ENCODE peak calls at places on chromosomes 7 and 10, in seven cellular contexts. Y is lower lobe of right lung, B is stomach, S is skeletal muscle cell, H is heart right ventricle, K is cardiac muscle cell, M is uterus. D is an unnamed sample.

GRCh38 chr10:55374060-55374459 is 573.0 kb upstream of the PCDH15 start:
- DNase-seq in Y (no peak), S (no peak), B (no peak), H (peak), K (no peak), M (peak), D (no peak)

GRCh38 chr10:92657024-92657423 is 32.7 kb upstream of the HHEX start:
- DNase-seq in Y (no peak), K (no peak), H (no peak), B (no peak), S (no peak), M (no peak), D (no peak)

GRCh38 chr7:96547371-96547811 is 162.3 kb downstream of the SEM1 start:
- DNase-seq in H (no peak), Y (no peak), M (no peak), B (no peak), S (no peak), K (no peak), D (no peak)

GRCh38 chr7:73717991-73718405 is 1.5 kb downstream of the STX1A start:
- DNase-seq in Y (no peak), H (no peak), M (no peak), K (no peak), B (no peak), S (peak), D (peak)

GRCh38 chr10:70832852-70833542 is 17.2 kb downstream of the SGPL1 start:
- DNase-seq in K (no peak), M (no peak), S (peak), H (no peak), Y (no peak), B (no peak), D (peak)

GRCh38 chr10:89332092-89332633 is 4.4 kb downstream of the IFIT3 start:
- DNase-seq in S (peak), B (no peak), K (no peak), Y (no peak), M (peak), H (peak), D (peak)

GRCh38 chr7:91780526-91780925 is 100.0 kb downstream of the MTERF1 start:
- DNase-seq in M (no peak), Y (no peak), H (no peak), K (no peak), S (no peak), B (no peak), D (no peak)

GRCh38 chr10:25867321-25867720 is 66.7 kb upstream of the MYO3A start:
- DNase-seq in Y (no peak), B (no peak), M (no peak), S (no peak), K (no peak), H (no peak), D (no peak)

GRCh38 chr7:30548762-30549344 is 44.2 kb upstream of the GGCT start:
- DNase-seq in Y (no peak), K (peak), H (peak), M (peak), S (no peak), B (peak), D (peak)

GRCh38 chr10:85959239-85959638 is 407.4 kb downstream of the GRID1 start:
- DNase-seq in Y (no peak), K (no peak), M (no peak), H (no peak), S (no peak), B (no peak), D (no peak)

GRCh38 chr7:309586-310228 is 19.7 kb downstream of the FOXL3 start:
- DNase-seq in Y (peak), K (no peak), H (no peak), M (no peak), B (no peak), S (no peak), D (no peak)

GRCh38 chr10:44873156-44873555 is 38.0 kb upstream of the TMEM72 start:
- DNase-seq in S (no peak), B (no peak), H (no peak), M (no peak), K (no peak), Y (no peak), D (no peak)

GRCh38 chr10:112271982-112272381 is 11.2 kb upstream of the TECTB start:
- DNase-seq in H (no peak), S (peak), K (no peak), M (no peak), Y (no peak), B (no peak), D (no peak)

GRCh38 chr7:30159698-30160143 is 24.9 kb downstream of the MTURN start:
- DNase-seq in H (no peak), B (peak), M (no peak), K (peak), S (no peak), Y (peak), D (peak)

GRCh38 chr10:124532106-124532641 is 70.6 kb downstream of the LHPP start:
- DNase-seq in K (peak), Y (no peak), M (no peak), S (no peak), B (no peak), H (no peak), D (peak)

GRCh38 chr7:33732462-33732861 is 172.9 kb upstream of the BMPER start:
- DNase-seq in H (no peak), K (no peak), Y (no peak), M (no peak), B (no peak), S (no peak), D (no peak)

GRCh38 chr7:2488272-2488645 is 12.1 kb upstream of the GRIFIN start:
- DNase-seq in H (no peak), K (no peak), S (no peak), Y (no peak), B (no peak), M (peak), D (no peak)

GRCh38 chr10:24382979-24383663 is 174.2 kb downstream of the KIAA1217 start:
- DNase-seq in H (no peak), B (peak), S (no peak), M (no peak), Y (no peak), K (no peak), D (no peak)

GRCh38 chr7:100580466-100581283 is 5.3 kb downstream of the LRCH4 start:
- DNase-seq in B (no peak), Y (peak), K (no peak), S (no peak), M (no peak), H (no peak), D (no peak)

GRCh38 chr10:3779146-3779707 is 5.8 kb downstream of the KLF6 start:
- DNase-seq in K (no peak), M (no peak), Y (no peak), H (no peak), B (no peak), S (no peak), D (no peak)

GRCh38 chr7:35694161-35694783 is 663 bp downstream of the HERPUD2 start:
- DNase-seq in H (peak), B (no peak), S (no peak), K (no peak), M (no peak), Y (no peak), D (no peak)

GRCh38 chr10:125451319-125451718 is 231.6 kb downstream of the TEX36 start:
- DNase-seq in H (no peak), Y (no peak), K (no peak), M (no peak), B (no peak), S (no peak), D (no peak)

GRCh38 chr10:12583891-12584595 is 234.7 kb downstream of the CAMK1D start:
- DNase-seq in S (no peak), H (no peak), M (no peak), K (no peak), Y (no peak), B (no peak), D (no peak)

GRCh38 chr10:101570764-101571572 is 17.1 kb downstream of the POLL start:
- DNase-seq in S (no peak), K (no peak), Y (no peak), M (no peak), H (no peak), B (no peak), D (no peak)

GRCh38 chr7:156693627-156694026 is 53.1 kb downstream of the RNF32 start:
- DNase-seq in K (no peak), B (no peak), S (no peak), H (no peak), Y (no peak), M (no peak), D (no peak)

GRCh38 chr7:157690833-157691382 is 354.1 kb downstream of the DNAJB6 start:
- DNase-seq in Y (no peak), K (peak), B (peak), S (no peak), H (peak), M (peak), D (no peak)

GRCh38 chr7:107494910-107495309 is 25.1 kb downstream of the GPR22 start:
- DNase-seq in M (no peak), B (no peak), Y (no peak), K (no peak), S (no peak), H (no peak), D (peak)

GRCh38 chr7:14908697-14909096 is 6.1 kb upstream of the DGKB start:
- DNase-seq in S (no peak), B (no peak), Y (no peak), K (no peak), H (no peak), M (no peak), D (no peak)

GRCh38 chr7:123846217-123846891 is 1.4 kb downstream of the HYAL4 start:
- DNase-seq in H (no peak), B (no peak), S (no peak), M (no peak), K (no peak), Y (no peak), D (no peak)

GRCh38 chr7:72099784-72100183 is 312.4 kb downstream of the CALN1 start:
- DNase-seq in B (no peak), Y (no peak), M (no peak), S (peak), H (no peak), K (no peak), D (no peak)

GRCh38 chr7:78080811-78081210 is 282.2 kb downstream of the PHTF2 start:
- DNase-seq in M (no peak), S (no peak), K (no peak), H (no peak), B (no peak), Y (no peak), D (no peak)

GRCh38 chr10:60942604-60943269 is 1.2 kb downstream of the RHOBTB1 start:
- DNase-seq in B (peak), S (no peak), H (peak), Y (peak), M (peak), K (peak), D (peak)

GRCh38 chr7:12706900-12707536 is 19.6 kb downstream of the ARL4A start:
- DNase-seq in K (no peak), S (peak), H (no peak), M (no peak), Y (no peak), B (no peak), D (no peak)

GRCh38 chr7:6621195-6622128 is 6.1 kb downstream of the ZNF853 start:
- DNase-seq in K (no peak), S (no peak), M (no peak), H (no peak), Y (no peak), B (no peak), D (no peak)

DNA sequence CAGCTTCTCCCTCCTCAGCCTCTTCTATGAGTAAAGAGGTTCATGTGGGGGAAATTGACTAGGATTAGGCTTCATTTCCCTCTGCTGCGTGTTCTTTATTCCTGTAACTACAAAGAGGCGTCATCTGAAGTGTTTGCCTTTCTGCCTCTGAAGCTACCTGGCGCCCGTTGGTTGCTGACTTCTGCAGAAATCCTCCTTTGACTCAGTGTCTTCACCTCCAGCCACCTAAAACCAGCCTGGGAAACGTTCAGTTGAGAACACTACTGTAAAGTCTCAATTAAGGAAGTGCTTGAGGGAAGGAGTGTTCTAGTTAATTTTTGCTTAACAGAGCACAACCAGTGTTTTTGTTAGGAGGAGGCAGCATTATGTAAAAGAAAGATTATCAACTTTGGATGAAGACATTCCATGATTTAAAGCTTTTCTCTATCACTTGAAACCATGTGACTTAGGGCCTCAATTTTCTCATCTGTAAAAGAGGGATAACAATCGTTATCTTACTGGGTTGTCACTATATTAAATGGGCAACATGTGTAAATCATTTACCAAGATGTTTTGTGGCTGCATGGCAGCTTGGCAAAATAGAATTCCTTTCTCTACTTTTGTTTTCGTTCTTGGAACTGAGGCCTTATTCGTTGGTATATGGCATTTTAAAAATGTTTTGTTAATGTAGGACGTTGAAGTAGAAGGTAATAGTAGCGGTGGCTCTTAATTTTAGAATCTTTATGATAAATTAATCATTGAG is 642.9 kb downstream of the SDK1 start:
- DNase-seq in S (no peak), B (no peak), M (no peak), Y (no peak), K (no peak), H (no peak), D (no peak)
- H3K4me3 ChIP-seq in S (no peak), B (no peak), M (no peak), Y (no peak), K (no peak), H (no peak), D (no peak)

GRCh38 chr7:120991570-120991969 is 3.1 kb downstream of the CPED1 start:
- DNase-seq in B (no peak), M (no peak), K (no peak), Y (no peak), S (no peak), H (no peak), D (no peak)
- H3K4me3 ChIP-seq in B (peak), M (peak), K (no peak), Y (peak), S (peak), H (peak), D (peak)

DNA sequence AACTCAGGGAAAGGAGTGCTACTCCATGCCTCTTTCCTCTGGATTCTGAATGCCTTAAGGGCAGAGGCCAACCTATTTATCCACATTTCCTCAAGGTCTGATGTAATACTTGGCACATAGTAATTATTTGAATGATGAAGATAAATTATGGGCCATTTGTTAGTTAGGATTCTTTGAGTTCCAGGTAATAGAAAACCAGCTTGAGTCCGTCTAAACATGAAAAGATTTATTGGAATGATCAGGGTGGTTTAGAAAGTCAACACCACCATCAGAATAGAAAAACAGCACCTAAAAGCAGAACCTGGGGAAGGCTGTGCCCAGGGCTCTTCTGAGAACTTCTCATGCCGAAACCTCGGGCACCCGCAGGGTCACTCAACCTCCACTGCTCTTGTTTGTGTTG is 100.9 kb upstream of the ELMO1 start:
- DNase-seq in B (no peak), K (no peak), S (no peak), M (no peak), H (no peak), Y (no peak), D (no peak)
- H3K4me3 ChIP-seq in B (no peak), K (no peak), S (no peak), M (no peak), H (no peak), Y (no peak), D (no peak)

GRCh38 chr10:63866075-63866746 is 345.0 kb downstream of the REEP3 start:
- DNase-seq in B (peak), S (peak), H (peak), Y (no peak), K (peak), M (peak), D (peak)
- H3K4me3 ChIP-seq in B (no peak), S (peak), H (no peak), Y (no peak), K (peak), M (no peak), D (no peak)

DNA sequence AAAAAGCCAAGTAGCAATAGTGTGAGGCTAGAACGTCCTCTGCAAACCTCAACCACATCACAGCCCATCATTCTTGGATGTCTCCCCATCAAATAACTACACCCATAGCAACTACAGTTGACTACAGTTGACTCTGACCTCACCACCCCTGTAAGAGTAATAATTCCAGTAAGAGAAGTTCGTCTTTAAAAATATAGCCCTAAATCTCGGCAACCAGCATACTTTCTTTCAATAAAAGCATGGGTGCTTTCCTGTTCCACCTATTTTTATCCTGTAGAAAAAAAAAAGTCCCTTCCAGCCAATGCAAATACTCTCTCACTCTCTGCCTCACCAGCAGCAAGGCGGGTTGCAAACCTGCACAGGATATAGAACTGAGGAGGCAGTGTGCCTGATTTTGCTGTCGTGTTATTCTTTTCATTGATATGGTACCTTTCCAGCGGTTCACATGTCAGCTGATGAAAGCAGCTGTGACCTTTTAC is 187.5 kb upstream of the NFE2L3 start:
- DNase-seq in H (no peak), M (no peak), B (peak), S (no peak), K (no peak), Y (no peak), D (no peak)
- H3K4me3 ChIP-seq in H (no peak), M (no peak), B (no peak), S (no peak), K (no peak), Y (no peak), D (no peak)

D was measured in K562.